ENCODE peak calls at places on chromosomes 12 and 14, in four cellular contexts. K, A, G and L are unnamed samples.

GRCh38 chr12:52971701-52972329 is 22.9 kb downstream of the KRT18 start:
- DNase-seq in G (peak; percentile 49), K (no peak), A (no peak), L (no peak)

GRCh38 chr14:61754627-61755381 is 7.4 kb upstream of the SNAPC1 start:
- DNase-seq in A (no peak), G (no peak), K (no peak), L (no peak)

GRCh38 chr14:58770501-58770982 is 132.8 kb downstream of the DACT1 start:
- DNase-seq in G (no peak), K (no peak), A (no peak), L (no peak)

GRCh38 chr12:116266220-116266619 is 11.3 kb downstream of the MED13L start:
- DNase-seq in A (no peak), G (no peak), K (no peak), L (no peak)

GRCh38 chr14:101033446-101034165 is 130.1 kb upstream of the RTL1 start:
- DNase-seq in K (no peak), A (no peak), G (no peak), L (no peak)

GRCh38 chr12:54175130-54175963 is 13.4 kb downstream of the SMUG1 start:
- DNase-seq in A (no peak), G (no peak), K (peak; percentile 44), L (no peak)

GRCh38 chr14:29265852-29266251 is 499.3 kb downstream of the FOXG1 start:
- DNase-seq in G (no peak), A (no peak), K (no peak), L (no peak)

GRCh38 chr12:124655317-124656213 is 88.2 kb upstream of the NCOR2 start:
- DNase-seq in K (no peak), A (no peak), G (no peak), L (no peak)

GRCh38 chr14:46054526-46054925 is 597.1 kb downstream of the RPL10L start:
- DNase-seq in A (no peak), G (no peak), K (no peak), L (no peak)

GRCh38 chr14:96249016-96249415 is 7.0 kb upstream of the BDKRB1 start:
- DNase-seq in K (no peak), G (no peak), A (no peak), L (no peak)

GRCh38 chr12:115882941-115883340 is 394.6 kb downstream of the MED13L start:
- DNase-seq in A (no peak), G (no peak), K (no peak), L (no peak)

DNA sequence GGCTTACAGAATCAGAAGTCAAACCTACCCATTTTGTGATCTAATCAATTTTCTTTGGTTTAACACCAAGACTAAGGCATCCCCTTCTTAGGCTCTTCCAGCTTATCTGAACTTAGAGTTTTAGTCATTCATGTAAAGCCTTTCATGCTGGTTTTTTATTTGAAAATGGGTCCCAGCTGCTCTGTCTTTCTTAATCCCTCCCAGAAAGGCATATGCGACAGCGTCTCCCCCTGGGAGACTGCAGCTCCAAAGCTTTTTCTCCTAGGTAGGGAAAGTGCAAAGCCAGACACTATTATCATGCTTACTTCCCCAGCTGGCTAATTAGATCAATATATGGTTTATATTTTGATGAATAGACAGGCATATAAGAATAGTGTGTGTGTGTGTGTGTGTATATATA is 96.6 kb upstream of the E2F7 start:
- DNase-seq in G (no peak), A (no peak), K (no peak), L (no peak)
- TF ChIP-seq SIN3A in G (no peak), A (no peak), K (no peak), L (no peak)

GRCh38 chr14:106547735-106548550 is 1021.6 kb downstream of the TMEM121 start:
- DNase-seq in K (no peak), G (no peak), A (no peak), L (no peak)

GRCh38 chr14:106549064-106549463 is 1022.7 kb downstream of the TMEM121 start:
- DNase-seq in K (no peak), A (no peak), G (no peak), L (no peak)

GRCh38 chr14:106556665-106557289 is 1030.4 kb downstream of the TMEM121 start:
- DNase-seq in G (peak; percentile 27), K (peak; percentile 33), A (no peak), L (peak; percentile 35)

GRCh38 chr14:106551265-106551664 is 1024.9 kb downstream of the TMEM121 start:
- DNase-seq in G (no peak), K (no peak), A (no peak), L (no peak)
- TF ChIP-seq TCF7L2 in G (no peak), K (no peak), A (no peak), L (no peak)

GRCh38 chr14:55350461-55350860 is 61.2 kb downstream of the ATG14 start:
- DNase-seq in K (no peak), G (no peak), A (no peak), L (no peak)

GRCh38 chr14:55349565-55349964 is 62.1 kb downstream of the ATG14 start:
- DNase-seq in K (no peak), G (no peak), A (no peak), L (no peak)

GRCh38 chr14:55352201-55352600 is 59.4 kb downstream of the ATG14 start:
- DNase-seq in G (no peak), A (no peak), K (no peak), L (no peak)

GRCh38 chr14:55348766-55349453 is 62.7 kb downstream of the ATG14 start:
- DNase-seq in G (no peak), K (no peak), A (no peak), L (no peak)

DNA sequence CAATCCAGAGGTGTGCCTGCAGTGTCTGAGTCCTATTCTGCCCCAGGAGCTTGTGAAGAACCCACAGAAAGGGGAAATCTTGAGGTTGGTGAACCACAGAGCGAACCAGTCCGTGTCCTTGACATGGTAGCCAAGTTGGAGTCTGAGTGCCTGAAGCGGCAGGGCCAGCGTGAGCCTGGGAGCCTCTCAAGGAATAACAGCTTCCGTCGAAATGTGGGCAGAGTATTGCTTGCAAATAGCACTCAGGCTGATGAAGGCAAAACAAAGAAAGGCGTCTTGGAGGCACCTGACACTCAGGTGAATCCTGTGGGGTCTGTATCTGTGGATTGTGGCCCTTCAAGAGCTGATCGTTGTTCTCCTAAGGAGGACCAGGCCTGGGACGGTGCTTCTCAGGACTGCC is 60.5 kb downstream of the ATG14 start:
- DNase-seq in G (no peak), K (no peak), A (no peak), L (no peak)
- H3K4me1 ChIP-seq in G (peaks cover 1% of the 10 kb centered on the region), K (peaks cover 6% of the 10 kb centered on the region), A (peaks cover 11% of the 10 kb centered on the region), L (no peaks in the 10 kb centered on the region)

DNA sequence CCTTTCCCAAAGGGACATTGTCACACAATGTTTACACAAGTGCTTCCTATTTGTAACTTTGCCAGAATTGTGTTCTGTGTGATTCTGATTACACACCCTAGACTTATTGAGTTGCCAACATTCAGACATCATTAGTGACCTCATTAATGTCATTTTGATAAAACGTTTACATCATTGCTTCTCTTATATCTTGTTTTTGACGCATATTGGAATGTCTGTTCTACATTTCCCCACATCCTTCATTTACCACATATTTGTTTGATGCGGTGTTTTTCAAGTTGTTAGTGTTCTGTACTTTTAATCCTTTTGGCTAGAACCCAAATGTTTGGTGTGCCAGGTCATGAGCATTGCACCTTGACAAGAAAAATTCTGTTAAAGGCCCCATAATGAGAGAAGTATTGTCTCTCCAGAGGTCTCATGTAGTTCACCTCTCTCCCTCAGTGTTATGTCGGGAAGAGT is 305.5 kb downstream of the AEBP2 start:
- DNase-seq in A (no peak), K (no peak), G (no peak), L (no peak)
- TF ChIP-seq SIN3A in A (no peak), K (no peak), G (no peak), L (no peak)